ENCODE peak calls at places on chromosomes 4 and X, in four cellular contexts. C is left ventricle myocardium inferior; J is activated CD8-positive, alpha-beta memory T cell treated with anti-CD3 and anti-CD28 coated beads for 24 hours; B is KG1. E is an unnamed sample.

GRCh38 chr4:168097161-168097560 is 4.8 kb downstream of the ANXA10 start:
- DNase-seq in C (no peak), J (no peak), B (no peak), E (no peak)

GRCh38 chr4:78058591-78059523 is 1.7 kb downstream of the FRAS1 start:
- DNase-seq in C (peak), J (peak), B (peak), E (no peak)

GRCh38 chr4:182141046-182141445 is 102.2 kb upstream of the TENM3 start:
- DNase-seq in C (no peak), J (no peak), B (no peak), E (no peak)

GRCh38 chr4:188714488-188714887 is 575.2 kb downstream of the TRIML1 start:
- DNase-seq in C (no peak), J (no peak), B (no peak), E (no peak)

GRCh38 chr4:24915121-24915922 is 2.5 kb upstream of the CCDC149 start:
- DNase-seq in C (no peak), J (no peak), B (no peak), E (no peak)

GRCh38 chrX:42714981-42715688 is 62.8 kb downstream of the PPP1R2C start:
- DNase-seq in C (peak), J (peak), B (no peak), E (no peak)

GRCh38 chr4:83629945-83630684 is 94.2 kb downstream of the GPAT3 start:
- DNase-seq in C (peak), J (no peak), B (no peak), E (no peak)

GRCh38 chr4:17142232-17142711 is 243.8 kb upstream of the LDB2 start:
- DNase-seq in C (no peak), J (no peak), B (no peak), E (no peak)

GRCh38 chrX:40261955-40262596 is 164.3 kb upstream of the BCOR start:
- DNase-seq in C (no peak), J (no peak), B (no peak), E (no peak)

GRCh38 chr4:185395255-185395955 is at the start of gene LRP2BP:
- DNase-seq in C (no peak), J (no peak), B (peak), E (no peak)

GRCh38 chr4:17814140-17814539 is 3.4 kb downstream of the NCAPG start:
- DNase-seq in C (no peak), J (no peak), B (no peak), E (no peak)

GRCh38 chrX:107628662-107629532 is 587 bp downstream of the PRPS1 start:
- DNase-seq in C (peak), J (no peak), B (no peak), E (no peak)

GRCh38 chrX:15973299-15973698 is 118.7 kb upstream of the AP1S2 start:
- DNase-seq in C (no peak), J (no peak), B (no peak), E (no peak)

GRCh38 chr4:25128671-25129070 is 31.6 kb downstream of the SEPSECS start:
- DNase-seq in C (no peak), J (no peak), B (no peak), E (no peak)

GRCh38 chr4:185283723-185284122 is 74.3 kb downstream of the SNX25 start:
- DNase-seq in C (no peak), J (no peak), B (no peak), E (no peak)

GRCh38 chr4:182193261-182193660 is 49.9 kb upstream of the TENM3 start:
- DNase-seq in C (no peak), J (no peak), B (no peak), E (no peak)

GRCh38 chr4:42656986-42657792 is at the start of gene ATP8A1:
- DNase-seq in C (peak), J (peak), B (peak), E (no peak)

GRCh38 chr4:76374744-76375143 is 46.2 kb downstream of the CCDC158 start:
- DNase-seq in C (no peak), J (no peak), B (peak), E (no peak)

GRCh38 chr4:181877329-181877848 is 365.8 kb upstream of the TENM3 start:
- DNase-seq in C (no peak), J (no peak), B (no peak), E (no peak)

GRCh38 chr4:145154573-145154972 is 25.8 kb downstream of the OTUD4 start:
- DNase-seq in C (no peak), J (no peak), B (no peak), E (no peak)

GRCh38 chrX:50827996-50828395 is 14.0 kb upstream of the SHROOM4 start:
- DNase-seq in C (no peak), J (no peak), B (no peak), E (no peak)

GRCh38 chr4:112509243-112510190 is 6.5 kb downstream of the NEUROG2 start:
- DNase-seq in C (no peak), J (no peak), B (no peak), E (no peak)

GRCh38 chr4:21209854-21210253 is 509.6 kb downstream of the PACRGL start:
- DNase-seq in C (no peak), J (no peak), B (no peak), E (no peak)

GRCh38 chr4:2572076-2572475 is 35.6 kb downstream of the FAM193A start:
- DNase-seq in C (no peak), J (no peak), B (no peak), E (no peak)

GRCh38 chr4:140940589-140940988 is 184.4 kb upstream of the TBC1D9 start:
- DNase-seq in C (no peak), J (no peak), B (no peak), E (no peak)

GRCh38 chr4:34309356-34309900 is 1934.9 kb downstream of the ARAP2 start:
- DNase-seq in C (no peak), J (no peak), B (no peak), E (no peak)

GRCh38 chrX:69158166-69159040 is 6.8 kb downstream of the PJA1 start:
- DNase-seq in C (peak), J (peak), B (no peak), E (peak)

GRCh38 chr4:169987327-169988228 is 38.6 kb downstream of the MFAP3L start:
- DNase-seq in C (no peak), J (no peak), B (no peak), E (no peak)

E was measured in vagina.